ENCODE peak calls at places on chromosomes 1 and 21, in six cellular contexts. Z is adrenal gland; C is heart right ventricle; R is naive thymus-derived CD4-positive, alpha-beta T cell; J is fibroblast of pulmonary artery; A is astrocyte of the spinal cord. B is an unnamed sample.

GRCh38 chr1:220884109-220884980 is 5.1 kb downstream of the HLX start:
- DNase-seq in Z (no peak), C (peak), R (no peak), J (no peak), A (peak), B (no peak)

GRCh38 chr1:37752213-37752582 is 12.7 kb downstream of the EPHA10 start:
- DNase-seq in Z (no peak), C (no peak), R (no peak), J (no peak), A (no peak), B (no peak)

GRCh38 chr1:203089651-203090045 is 3.8 kb upstream of the MYOG start:
- DNase-seq in Z (no peak), C (no peak), R (no peak), J (no peak), A (no peak), B (peak)

GRCh38 chr21:45768741-45769049 is 125.2 kb downstream of the PCBP3 start:
- DNase-seq in Z (no peak), C (no peak), R (no peak), J (no peak), A (no peak), B (no peak)

GRCh38 chr1:227449051-227449450 is 114.3 kb upstream of the ZNF678 start:
- DNase-seq in Z (peak), C (no peak), R (peak), J (no peak), A (no peak), B (no peak)

GRCh38 chr21:33368124-33368523 is 35.1 kb upstream of the IFNGR2 start:
- DNase-seq in Z (no peak), C (no peak), R (no peak), J (no peak), A (no peak), B (no peak)

GRCh38 chr1:220323717-220324116 is 51.5 kb upstream of the RAB3GAP2 start:
- DNase-seq in Z (no peak), C (no peak), R (no peak), J (no peak), A (no peak), B (no peak)

GRCh38 chr1:200787896-200788387 is 49.2 kb downstream of the CAMSAP2 start:
- DNase-seq in Z (no peak), C (no peak), R (no peak), J (no peak), A (no peak), B (no peak)

GRCh38 chr1:169330927-169331326 is 36.7 kb downstream of the NME7 start:
- DNase-seq in Z (no peak), C (no peak), R (no peak), J (no peak), A (no peak), B (no peak)

GRCh38 chr1:107153033-107153432 is 12.2 kb downstream of the NTNG1 start:
- DNase-seq in Z (no peak), C (no peak), R (no peak), J (no peak), A (peak), B (no peak)

GRCh38 chr1:91803847-91804545 is 82.0 kb downstream of the TGFBR3 start:
- DNase-seq in Z (peak), C (no peak), R (peak), J (no peak), A (no peak), B (no peak)

GRCh38 chr1:231926340-231926739 is 299.8 kb downstream of the DISC1 start:
- DNase-seq in Z (no peak), C (no peak), R (no peak), J (peak), A (no peak), B (peak)

GRCh38 chr1:110462964-110463363 is 12.0 kb downstream of the PROK1 start:
- DNase-seq in Z (no peak), C (no peak), R (no peak), J (no peak), A (no peak), B (no peak)

GRCh38 chr1:3744646-3745045 is 7.6 kb upstream of the CCDC27 start:
- DNase-seq in Z (no peak), C (no peak), R (no peak), J (no peak), A (no peak), B (no peak)

GRCh38 chr21:41622831-41623548 is 115.0 kb upstream of the TMPRSS2 start:
- DNase-seq in Z (no peak), C (no peak), R (no peak), J (no peak), A (peak), B (no peak)

DNA sequence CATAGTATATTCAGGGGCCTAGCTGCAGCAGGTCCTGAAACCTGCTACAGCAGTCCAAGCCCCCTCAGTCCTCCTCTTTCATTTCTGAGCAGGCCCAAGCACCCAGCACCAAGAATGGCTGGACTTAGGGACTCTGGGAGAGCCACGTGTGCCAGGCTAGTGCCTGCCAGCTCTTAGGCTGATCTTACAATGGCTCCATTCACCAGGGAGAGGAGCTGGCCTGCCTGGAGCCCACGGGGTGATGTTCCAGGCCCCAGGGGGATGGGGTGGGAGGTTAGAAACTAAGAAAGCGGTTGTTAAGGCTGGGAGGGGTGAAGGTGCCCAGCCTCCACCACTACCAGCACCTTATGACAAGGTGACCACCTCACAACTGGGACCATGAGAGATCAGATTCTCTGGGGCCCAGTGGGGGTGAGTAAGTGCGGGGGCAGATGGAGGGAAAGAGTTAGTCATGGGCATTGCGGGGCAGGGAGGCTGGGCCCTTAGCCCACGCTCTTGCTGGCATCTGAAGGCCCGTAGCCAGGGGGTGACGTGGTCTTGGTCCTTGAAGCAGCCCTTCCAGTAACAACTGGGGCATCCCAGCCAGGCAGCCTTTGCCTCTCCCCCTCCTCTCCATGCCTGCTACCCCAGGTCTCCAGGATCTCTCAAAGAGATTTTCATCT is 30.3 kb upstream of the CLIC4 start:
- DNase-seq in Z (peak), C (no peak), R (no peak), J (peak), A (peak), B (no peak)
- H3K4me3 ChIP-seq in Z (no peak), C (no peak), R (no peak), J (no peak), A (no peak), B (no peak)

GRCh38 chr1:223715710-223716103 is 3.4 kb downstream of the CAPN2 start:
- DNase-seq in Z (no peak), C (no peak), R (no peak), J (no peak), A (no peak), B (no peak)
- H3K4me3 ChIP-seq in Z (no peak), C (peak), R (peak), J (peak), A (peak), B (peak)

GRCh38 chr1:119009300-119009660 is 21.1 kb upstream of the TBX15 start:
- DNase-seq in Z (no peak), C (no peak), R (no peak), J (no peak), A (no peak), B (no peak)

GRCh38 chr1:119006406-119007279 is 18.5 kb upstream of the TBX15 start:
- DNase-seq in Z (no peak), C (no peak), R (no peak), J (no peak), A (no peak), B (no peak)

GRCh38 chr1:119008483-119009299 is 20.5 kb upstream of the TBX15 start:
- DNase-seq in Z (peak), C (no peak), R (no peak), J (peak), A (peak), B (no peak)

GRCh38 chr1:119007343-119007671 is 19.2 kb upstream of the TBX15 start:
- DNase-seq in Z (no peak), C (no peak), R (no peak), J (no peak), A (no peak), B (no peak)

GRCh38 chr1:119007672-119008482 is 19.7 kb upstream of the TBX15 start:
- DNase-seq in Z (no peak), C (no peak), R (no peak), J (no peak), A (no peak), B (no peak)
- H3K4me3 ChIP-seq in Z (no peak), C (peak), R (no peak), J (peak), A (peak), B (peak)

DNA sequence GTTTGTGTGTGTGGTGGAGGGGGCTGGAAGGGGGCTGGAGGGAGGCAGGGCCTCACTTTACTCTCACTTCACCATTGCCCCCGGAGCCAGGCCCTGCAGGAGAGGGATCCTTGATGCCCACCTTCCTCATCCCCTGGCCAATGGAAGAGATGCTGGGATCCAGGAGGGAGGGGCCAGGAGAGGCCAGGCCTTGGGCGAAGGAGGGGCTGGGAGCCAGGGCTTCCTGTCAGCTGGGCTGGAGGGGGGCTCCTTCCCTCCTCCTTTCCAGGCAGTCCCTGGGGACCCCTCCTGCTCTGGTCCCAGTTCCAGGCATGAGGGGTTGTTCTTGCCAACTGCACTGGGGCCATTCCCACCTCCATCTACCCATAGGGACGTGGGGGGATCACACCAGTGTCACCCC is 5.7 kb downstream of the AHDC1 start:
- DNase-seq in Z (peak), C (peak), R (no peak), J (peak), A (no peak), B (no peak)
- H3K4me3 ChIP-seq in Z (no peak), C (peak), R (no peak), J (no peak), A (no peak), B (no peak)

GRCh38 chr1:6485140-6485936 is 6.1 kb downstream of the PLEKHG5 start:
- DNase-seq in Z (no peak), C (no peak), R (no peak), J (no peak), A (no peak), B (no peak)

GRCh38 chr1:6484826-6485139 is 6.7 kb downstream of the PLEKHG5 start:
- DNase-seq in Z (no peak), C (no peak), R (no peak), J (no peak), A (no peak), B (no peak)

GRCh38 chr1:6487804-6488484 is 3.5 kb downstream of the PLEKHG5 start:
- DNase-seq in Z (no peak), C (no peak), R (no peak), J (no peak), A (no peak), B (no peak)

GRCh38 chr1:6486433-6487011 is 4.9 kb downstream of the PLEKHG5 start:
- DNase-seq in Z (peak), C (peak), R (peak), J (peak), A (peak), B (no peak)

GRCh38 chr1:6485937-6486250 is 5.6 kb downstream of the PLEKHG5 start:
- DNase-seq in Z (no peak), C (no peak), R (no peak), J (no peak), A (no peak), B (no peak)
- H3K4me3 ChIP-seq in Z (no peak), C (peak), R (no peak), J (peak), A (peak), B (peak)

DNA sequence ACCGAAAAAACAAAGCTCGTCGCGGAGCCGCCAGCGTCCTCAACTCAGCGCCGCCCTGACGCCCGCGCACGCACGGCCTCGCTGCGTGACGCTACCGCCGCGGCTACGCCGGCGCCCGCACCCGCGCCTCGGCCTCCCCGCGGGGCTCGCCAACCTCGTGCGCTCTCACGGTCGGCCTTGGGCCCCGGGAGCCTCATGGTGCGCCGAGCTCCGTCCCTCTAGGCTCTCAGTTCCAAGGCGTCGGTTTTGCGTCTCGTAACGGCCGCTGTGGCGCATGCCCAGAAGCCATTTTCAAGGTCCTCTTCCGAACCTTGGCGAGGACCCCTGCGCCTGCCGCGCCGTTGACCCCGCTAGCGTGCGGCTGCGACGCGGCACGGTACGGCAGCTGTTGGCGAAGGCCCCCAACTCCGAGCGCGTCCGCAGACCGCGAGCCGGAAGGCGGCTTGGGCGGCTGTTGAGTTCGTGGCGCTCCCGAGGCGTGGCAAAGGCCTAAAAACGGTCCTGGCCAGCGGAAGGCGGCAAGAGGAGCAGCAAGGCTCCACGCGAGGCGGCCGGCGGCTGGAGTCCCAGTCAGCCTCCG is at the start of gene HENMT1:
- DNase-seq in Z (peak), C (peak), R (peak), J (peak), A (peak), B (peak)
- H3K4me3 ChIP-seq in Z (peak), C (peak), R (peak), J (peak), A (peak), B (peak)

GRCh38 chr1:234610061-234610581 is at the start of gene IRF2BP2:
- DNase-seq in Z (peak), C (peak), R (peak), J (peak), A (peak), B (no peak)

GRCh38 chr1:234610582-234611152 is 689 bp upstream of the IRF2BP2 start:
- DNase-seq in Z (peak), C (peak), R (peak), J (peak), A (peak), B (peak)

GRCh38 chr1:234611799-234612351 is 1.9 kb upstream of the IRF2BP2 start:
- DNase-seq in Z (peak), C (peak), R (no peak), J (no peak), A (no peak), B (no peak)

GRCh38 chr1:234612352-234613127 is 2.6 kb upstream of the IRF2BP2 start:
- DNase-seq in Z (peak), C (peak), R (peak), J (peak), A (peak), B (peak)

DNA sequence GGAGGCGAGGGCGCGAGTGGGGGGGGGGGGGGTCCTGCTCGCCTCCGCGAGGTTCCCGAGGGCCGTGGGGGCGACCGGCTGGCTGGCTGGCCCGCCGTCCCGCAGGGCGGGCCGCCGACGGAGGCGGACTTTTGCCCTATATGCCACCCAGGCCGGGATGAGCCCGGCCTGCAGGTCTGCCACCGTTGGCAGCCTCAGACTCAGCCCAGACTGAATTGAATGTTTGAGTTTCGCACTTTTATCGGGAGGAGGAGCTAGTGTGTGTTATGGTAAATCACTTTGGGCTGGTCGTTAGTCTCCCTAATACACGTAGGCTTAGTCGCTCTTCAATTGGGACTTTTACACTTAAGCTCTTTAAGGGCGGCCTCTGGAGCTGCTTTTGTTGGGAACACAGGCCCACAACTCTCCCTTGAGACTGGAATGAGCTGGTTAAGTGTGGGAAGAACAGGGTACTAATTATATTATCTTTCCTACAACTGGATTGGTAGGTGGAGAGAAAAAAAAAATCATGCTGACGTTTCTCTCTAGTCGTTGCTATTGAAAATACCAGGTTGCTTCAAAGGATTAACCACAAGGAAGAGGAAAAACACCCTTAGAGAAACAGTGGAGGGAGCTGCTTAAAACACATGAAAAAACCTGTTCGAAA is 1.3 kb upstream of the IRF2BP2 start:
- DNase-seq in Z (no peak), C (no peak), R (peak), J (peak), A (peak), B (peak)
- H3K4me3 ChIP-seq in Z (peak), C (peak), R (peak), J (peak), A (peak), B (peak)

DNA sequence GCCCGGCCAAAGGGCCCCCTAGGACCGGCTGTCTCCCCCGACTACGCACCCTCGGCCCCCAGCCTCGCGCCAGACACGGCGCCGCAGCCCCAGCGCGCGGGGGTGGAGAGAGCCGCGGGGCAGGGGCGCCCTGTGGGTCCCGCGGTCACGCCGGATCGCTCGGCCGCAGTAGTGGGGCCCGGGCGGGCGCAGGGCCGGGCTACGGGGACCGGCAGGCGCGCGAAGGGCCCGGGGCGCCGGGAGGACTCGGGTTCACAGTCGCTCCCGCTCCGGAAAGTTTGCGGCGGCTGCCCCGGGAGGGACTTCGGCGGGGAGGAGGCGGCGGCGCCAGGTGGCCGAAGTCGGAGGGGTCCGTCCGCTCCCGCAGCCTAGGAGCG is 7.1 kb upstream of the ZNF669 start:
- DNase-seq in Z (no peak), C (peak), R (no peak), J (no peak), A (no peak), B (no peak)
- H3K4me3 ChIP-seq in Z (peak), C (peak), R (peak), J (peak), A (peak), B (peak)

DNA sequence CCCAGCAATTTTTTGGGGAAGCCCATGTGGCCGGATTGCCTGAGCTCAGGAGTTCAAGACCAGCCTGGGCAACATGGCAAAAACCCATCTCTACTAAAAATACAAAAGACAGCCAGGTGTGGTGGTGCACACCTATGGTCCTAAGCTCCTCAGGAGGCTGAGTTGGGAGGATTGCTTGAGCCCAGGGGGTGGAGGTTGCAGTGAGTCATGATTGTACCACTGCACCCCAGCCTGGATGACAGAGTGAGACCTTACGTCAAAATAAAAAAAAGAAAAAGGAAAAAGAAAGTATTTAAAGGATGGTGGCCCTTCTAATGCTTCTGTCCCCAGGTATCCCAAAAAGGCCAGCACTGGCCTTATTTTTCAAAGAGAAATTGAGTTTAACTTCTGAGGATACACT is 1.7 kb downstream of the IKBKE start:
- DNase-seq in Z (no peak), C (no peak), R (no peak), J (no peak), A (no peak), B (no peak)
- H3K4me3 ChIP-seq in Z (no peak), C (no peak), R (peak), J (peak), A (no peak), B (no peak)

DNA sequence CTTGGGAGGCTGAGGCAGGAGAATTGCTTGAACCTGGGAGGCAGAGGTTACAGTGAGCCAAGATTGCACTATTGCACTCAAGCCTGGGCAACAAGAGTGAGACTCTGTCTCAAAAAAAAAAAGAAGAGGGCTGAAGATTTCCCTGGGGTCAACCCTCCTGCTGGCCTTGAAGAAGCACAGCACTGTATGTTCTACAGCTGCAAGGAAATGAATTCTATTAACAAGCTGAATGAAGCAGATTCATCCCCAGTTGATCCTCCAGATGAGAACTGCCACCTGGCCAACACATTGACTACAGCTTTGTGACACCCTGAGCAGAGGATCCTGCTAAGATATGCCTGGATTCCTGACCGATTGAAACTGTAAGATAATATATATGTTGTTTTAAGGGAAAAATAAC is 129.5 kb downstream of the ADSS2 start:
- DNase-seq in Z (no peak), C (no peak), R (no peak), J (no peak), A (no peak), B (no peak)
- H3K4me3 ChIP-seq in Z (no peak), C (no peak), R (no peak), J (no peak), A (no peak), B (no peak)

B was measured in skeletal muscle cell.